ENCODE peak calls at places on chromosomes 12 and 14, in seven cellular contexts. Y, E, X, P, T, K and O are unnamed samples.

GRCh38 chr14:34081576-34082136 is 130.8 kb upstream of the EGLN3 start:
- DNase-seq in P (no peak), Y (no peak), X (no peak), E (no peak), T (peak), K (no peak), O (no peak)

GRCh38 chr14:77457115-77457521 is 283 bp downstream of the VIPAS39 start:
- DNase-seq in X (no peak), T (no peak), E (no peak), K (no peak), Y (no peak), P (no peak), O (no peak)

GRCh38 chr12:27057543-27057942 is 24.8 kb downstream of the C12orf71 start:
- DNase-seq in X (no peak), T (no peak), K (no peak), Y (no peak), E (no peak), P (no peak), O (no peak)

GRCh38 chr12:3694673-3695072 is 58.2 kb downstream of the CRACR2A start:
- DNase-seq in E (no peak), T (no peak), K (no peak), P (no peak), X (no peak), Y (no peak), O (no peak)

GRCh38 chr14:35229495-35230089 is 62.6 kb upstream of the PSMA6 start:
- DNase-seq in T (no peak), P (no peak), K (no peak), X (no peak), E (no peak), Y (no peak), O (no peak)

GRCh38 chr12:122951406-122951805 is 14.9 kb downstream of the ABCB9 start:
- DNase-seq in E (no peak), P (no peak), X (no peak), T (peak), K (no peak), Y (no peak), O (no peak)

GRCh38 chr14:77181124-77181602 is 435 bp upstream of the TMEM63C start:
- DNase-seq in E (no peak), K (no peak), X (no peak), Y (no peak), T (no peak), P (no peak), O (no peak)

GRCh38 chr14:34099630-34100029 is 148.8 kb upstream of the EGLN3 start:
- DNase-seq in K (no peak), T (no peak), X (no peak), Y (no peak), P (no peak), E (no peak), O (no peak)

GRCh38 chr12:63317447-63317846 is 166.4 kb upstream of the AVPR1A start:
- DNase-seq in Y (no peak), P (no peak), X (no peak), T (no peak), E (no peak), K (no peak), O (no peak)

GRCh38 chr12:76786986-76787385 is 23.1 kb downstream of the ZDHHC17 start:
- DNase-seq in P (no peak), T (no peak), E (no peak), K (no peak), Y (no peak), X (no peak), O (no peak)

GRCh38 chr12:89707623-89707991 is 1.0 kb downstream of the ATP2B1 start:
- DNase-seq in T (no peak), P (peak), E (peak), X (peak), K (peak), Y (no peak), O (no peak)

DNA sequence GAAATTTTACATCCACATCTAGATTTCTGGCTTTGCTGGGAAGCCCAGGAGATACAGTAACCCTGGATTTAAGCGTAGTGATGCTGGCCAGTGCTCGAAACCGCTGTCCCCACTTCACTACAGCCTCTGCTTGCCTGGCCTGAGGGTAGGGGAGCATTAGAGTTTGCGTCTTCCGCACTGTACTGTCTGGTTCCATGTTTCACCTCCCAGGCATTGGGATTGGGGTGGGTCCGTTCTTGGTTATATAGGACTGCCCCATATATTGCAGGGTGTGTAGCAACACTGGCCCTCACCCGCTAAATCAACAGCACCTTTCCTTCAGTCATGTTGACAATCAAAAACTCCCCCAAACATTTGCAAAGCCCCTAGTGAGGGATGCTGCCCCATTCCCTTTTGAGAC is 240.8 kb downstream of the ZFP36L1 start:
- DNase-seq in P (no peak), E (no peak), X (no peak), T (no peak), Y (no peak), K (no peak), O (no peak)
- H3K27ac ChIP-seq in P (peak), E (peak), X (no peak), T (peak), Y (no peak), K (peak), O (no peak)

GRCh38 chr14:32382704-32383103 is 53.6 kb downstream of the AKAP6 start:
- DNase-seq in X (peak), Y (no peak), P (no peak), E (no peak), K (no peak), T (no peak), O (no peak)
- TF ChIP-seq CTCF in X (peak), Y (no peak), P (no peak), E (peak), K (no peak), T (peak), O (no peak)

GRCh38 chr12:1977588-1977987 is 26.7 kb downstream of the DCP1B start:
- DNase-seq in X (no peak), E (no peak), Y (no peak), T (no peak), P (no peak), K (no peak), O (no peak)

GRCh38 chr12:1972856-1973317 is 31.4 kb downstream of the DCP1B start:
- DNase-seq in T (no peak), P (peak), K (peak), E (peak), Y (no peak), X (no peak), O (no peak)

GRCh38 chr12:1972260-1972659 is 32.0 kb downstream of the DCP1B start:
- DNase-seq in K (no peak), T (no peak), Y (no peak), X (no peak), E (no peak), P (no peak), O (no peak)

GRCh38 chr12:1977109-1977508 is 27.1 kb downstream of the DCP1B start:
- DNase-seq in T (no peak), K (no peak), E (no peak), X (no peak), Y (no peak), P (no peak), O (no peak)

DNA sequence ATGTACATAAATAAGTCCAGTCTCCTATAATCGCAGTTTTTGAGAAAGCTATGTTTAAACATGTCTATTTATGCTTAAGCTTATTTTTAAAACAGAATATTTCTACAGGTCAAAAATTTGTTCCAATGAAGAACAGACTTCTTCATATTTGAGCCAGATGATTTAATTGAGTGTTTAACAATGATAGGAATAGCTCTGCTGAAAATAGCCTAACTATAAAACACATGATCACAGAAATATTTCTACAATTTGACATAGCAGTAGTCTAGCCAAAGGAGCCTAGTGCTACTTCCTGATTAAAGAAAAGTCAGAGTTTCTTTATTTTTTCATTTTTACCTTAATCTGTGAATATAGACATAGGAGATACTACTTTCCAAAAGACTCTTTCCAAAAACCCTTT is 29.4 kb downstream of the DCP1B start:
- DNase-seq in E (no peak), X (no peak), Y (no peak), P (no peak), T (no peak), K (no peak), O (no peak)
- H3K27ac ChIP-seq in E (peak), X (no peak), Y (no peak), P (peak), T (peak), K (peak), O (no peak)

GRCh38 chr12:38144601-38145436 is 171.8 kb upstream of the ALG10B start:
- DNase-seq in K (no peak), Y (no peak), P (no peak), E (no peak), T (no peak), X (no peak), O (no peak)

GRCh38 chr12:38141239-38141638 is 175.3 kb upstream of the ALG10B start:
- DNase-seq in X (no peak), T (no peak), E (no peak), K (no peak), P (no peak), Y (no peak), O (no peak)

GRCh38 chr12:38144049-38144448 is 172.5 kb upstream of the ALG10B start:
- DNase-seq in T (no peak), P (no peak), K (no peak), E (no peak), X (no peak), Y (no peak), O (no peak)

GRCh38 chr12:38141861-38142260 is 174.7 kb upstream of the ALG10B start:
- DNase-seq in T (no peak), E (no peak), K (no peak), Y (no peak), P (no peak), X (no peak), O (no peak)

GRCh38 chr12:38142974-38143373 is 173.6 kb upstream of the ALG10B start:
- DNase-seq in P (no peak), E (no peak), T (peak), Y (no peak), X (no peak), K (no peak), O (no peak)
- TF ChIP-seq CTCF in P (no peak), E (no peak), T (peak), Y (no peak), X (no peak), K (no peak), O (no peak)

DNA sequence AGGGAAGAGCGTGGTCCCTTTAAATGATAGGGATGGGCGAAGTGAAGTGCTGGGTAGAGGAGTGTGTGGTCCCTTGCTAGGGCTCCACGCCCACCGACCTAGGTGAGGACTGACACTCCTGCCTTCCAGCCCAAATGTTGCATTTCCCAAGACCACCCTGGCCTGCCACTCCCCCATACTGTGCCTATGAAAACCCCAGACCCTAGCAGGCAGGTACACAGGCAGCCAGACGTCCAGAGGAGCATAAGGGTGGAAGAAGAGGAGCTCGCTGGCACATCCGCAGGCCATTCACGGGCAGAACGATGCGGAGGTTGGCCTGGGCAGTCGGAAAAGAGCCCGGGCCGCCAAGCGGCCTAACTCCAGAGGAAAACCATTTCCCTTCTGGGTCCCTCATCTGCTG is 817 bp upstream of the IPO8 start:
- DNase-seq in X (peak), E (no peak), Y (no peak), K (no peak), T (no peak), P (no peak), O (no peak)
- H3K27ac ChIP-seq in X (no peak), E (peak), Y (no peak), K (no peak), T (no peak), P (no peak), O (no peak)

DNA sequence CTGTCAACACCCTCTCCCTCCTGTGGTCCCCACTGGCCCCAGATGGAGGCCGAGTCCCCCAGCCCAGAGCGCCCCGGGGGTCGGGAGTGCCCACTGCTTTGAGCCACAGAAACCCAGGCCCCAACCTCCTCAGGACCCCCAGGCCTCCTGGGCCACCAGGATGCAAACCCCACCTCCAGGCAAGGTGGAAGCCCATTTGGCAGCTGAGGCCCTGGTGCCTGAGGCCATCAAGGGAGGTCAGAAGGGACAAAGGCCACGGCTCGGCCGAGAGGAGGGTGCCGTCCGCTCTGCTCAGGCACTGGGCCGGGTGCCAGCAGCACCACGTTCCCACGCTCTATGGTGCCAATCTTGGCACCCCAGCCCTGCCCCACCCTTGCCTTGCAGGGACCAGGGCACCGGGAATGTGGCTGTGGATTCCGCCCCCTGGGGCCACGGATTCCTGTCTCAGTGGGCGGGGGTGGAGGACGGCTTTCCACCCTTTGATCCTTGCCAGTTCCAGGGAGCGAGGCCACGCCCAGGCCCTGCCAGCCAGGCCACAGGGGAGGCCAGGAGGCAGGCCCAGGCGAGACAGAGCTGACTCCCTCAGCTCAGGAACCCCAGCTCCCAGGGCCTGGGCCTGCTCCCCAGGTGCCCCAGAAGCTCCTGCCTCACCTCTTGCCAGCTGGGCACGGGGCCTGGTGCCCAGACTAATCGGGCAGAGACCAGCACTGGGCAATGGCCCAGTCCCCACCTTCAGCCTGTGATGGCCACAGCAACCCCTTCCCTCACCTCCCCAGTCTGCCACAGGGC is 26.3 kb upstream of the GPR132 start:
- DNase-seq in X (peak), T (peak), P (peak), Y (no peak), E (peak), K (peak), O (peak)
- TF ChIP-seq CTCF in X (no peak), T (no peak), P (no peak), Y (no peak), E (no peak), K (no peak), O (no peak)

GRCh38 chr12:12800406-12801180 is 12.6 kb upstream of the DDX47 start:
- DNase-seq in T (no peak), Y (no peak), P (no peak), E (no peak), X (peak), K (no peak), O (no peak)
- H3K27ac ChIP-seq in T (peak), Y (no peak), P (no peak), E (no peak), X (no peak), K (no peak), O (no peak)